ENCODE peak calls at places on chromosomes 12 and 14, in four cellular contexts. R is HEK293T, S is RWPE1, Y is AG04450. K is an unnamed sample.

GRCh38 chr14:29085546-29085945 is 319.0 kb downstream of the FOXG1 start:
- DNase-seq in Y (no peak), S (peak), R (peak), K (no peak)

GRCh38 chr14:72554994-72555608 is 338.8 kb downstream of the DPF3 start:
- DNase-seq in S (no peak), Y (no peak), R (no peak), K (no peak)

GRCh38 chr12:77337327-77337726 is 272.0 kb upstream of the E2F7 start:
- DNase-seq in S (no peak), R (no peak), Y (no peak), K (no peak)

GRCh38 chr12:120230326-120230973 is 29.5 kb upstream of the RPLP0 start:
- DNase-seq in Y (peak), S (peak), R (peak), K (peak)

GRCh38 chr12:110058875-110059615 is 10.7 kb upstream of the C12orf76 start:
- DNase-seq in S (no peak), R (no peak), Y (no peak), K (no peak)

GRCh38 chr14:23085458-23085857 is 9.5 kb downstream of the ACIN1 start:
- DNase-seq in R (no peak), Y (no peak), S (no peak), K (no peak)

GRCh38 chr12:23504043-23504442 is 445.4 kb downstream of the SOX5 start:
- DNase-seq in R (peak), Y (no peak), S (no peak), K (no peak)

GRCh38 chr12:101700299-101700820 is 2.9 kb downstream of the CHPT1 start:
- DNase-seq in R (no peak), S (no peak), Y (no peak), K (no peak)

GRCh38 chr12:112714166-112714565 is 77.4 kb upstream of the RPH3A start:
- DNase-seq in S (no peak), R (no peak), Y (no peak), K (no peak)

GRCh38 chr12:108046135-108046534 is 83.0 kb upstream of the WSCD2 start:
- DNase-seq in Y (no peak), R (no peak), S (no peak), K (no peak)

K was measured in skeletal muscle cell.